ENCODE peak calls at places on chromosomes 6 and 20, in seven cellular contexts. S, Q, O, I, L, M and F are unnamed samples.

GRCh38 chr6:155955038-155955437 is 499.4 kb upstream of the NOX3 start:
- DNase-seq in S (no peak), Q (no peak), O (no peak), I (no peak), L (no peak), M (no peak), F (no peak)

GRCh38 chr6:20630617-20631448 is 96.6 kb downstream of the CDKAL1 start:
- DNase-seq in S (no peak), Q (no peak), O (no peak), I (peak), L (no peak), M (no peak), F (no peak)

GRCh38 chr20:50625986-50626677 is 65.2 kb downstream of the RIPOR3 start:
- DNase-seq in S (peak), Q (peak), O (no peak), I (peak), L (no peak), M (peak), F (peak)

GRCh38 chr6:116111552-116112528 is 11.2 kb downstream of the NT5DC1 start:
- DNase-seq in S (peak), Q (no peak), O (no peak), I (peak), L (no peak), M (peak), F (peak)

GRCh38 chr6:169162968-169163903 is 90.4 kb downstream of the THBS2 start:
- DNase-seq in S (peak), Q (peak), O (peak), I (peak), L (no peak), M (no peak), F (no peak)

GRCh38 chr6:121884056-121884455 is 448.6 kb downstream of the GJA1 start:
- DNase-seq in S (no peak), Q (no peak), O (no peak), I (no peak), L (no peak), M (no peak), F (no peak)

GRCh38 chr20:5000263-5001173 is 792 bp downstream of the SLC23A2 start:
- DNase-seq in S (peak), Q (peak), O (peak), I (no peak), L (peak), M (peak), F (peak)

GRCh38 chr6:135233676-135234491 is 52.8 kb downstream of the MYB start:
- DNase-seq in S (no peak), Q (no peak), O (no peak), I (no peak), L (no peak), M (no peak), F (no peak)

GRCh38 chr20:43917380-43917779 is 2.7 kb downstream of the TOX2 start:
- DNase-seq in S (no peak), Q (no peak), O (no peak), I (no peak), L (no peak), M (no peak), F (no peak)

GRCh38 chr6:27565839-27566779 is 93.2 kb upstream of the ZNF184 start:
- DNase-seq in S (no peak), Q (no peak), O (no peak), I (peak), L (no peak), M (peak), F (peak)

GRCh38 chr6:169981969-169982368 is 230.5 kb downstream of the ERMARD start:
- DNase-seq in S (no peak), Q (peak), O (no peak), I (no peak), L (no peak), M (no peak), F (no peak)

GRCh38 chr6:105553174-105553573 is 150.3 kb upstream of the PREP start:
- DNase-seq in S (no peak), Q (no peak), O (no peak), I (peak), L (no peak), M (no peak), F (no peak)

GRCh38 chr20:50574108-50574507 is 63.9 kb downstream of the PTPN1 start:
- DNase-seq in S (no peak), Q (no peak), O (no peak), I (no peak), L (no peak), M (no peak), F (no peak)

GRCh38 chr6:144302701-144303351 is 17.7 kb downstream of the UTRN start:
- DNase-seq in S (peak), Q (no peak), O (peak), I (peak), L (no peak), M (no peak), F (no peak)

GRCh38 chr20:44843863-44844262 is 33.5 kb upstream of the RIMS4 start:
- DNase-seq in S (no peak), Q (no peak), O (no peak), I (no peak), L (no peak), M (no peak), F (no peak)

GRCh38 chr6:89494131-89494793 is 61.3 kb downstream of the ANKRD6 start:
- DNase-seq in S (no peak), Q (no peak), O (no peak), I (no peak), L (no peak), M (no peak), F (no peak)

GRCh38 chr6:14734416-14735340 is 511.2 kb upstream of the JARID2 start:
- DNase-seq in S (peak), Q (no peak), O (no peak), I (peak), L (no peak), M (no peak), F (no peak)

GRCh38 chr6:127366281-127367022 is 23.0 kb upstream of the ECHDC1 start:
- DNase-seq in S (peak), Q (no peak), O (peak), I (peak), L (no peak), M (no peak), F (no peak)

GRCh38 chr20:25623225-25623735 is 534 bp downstream of the NANP start:
- DNase-seq in S (peak), Q (peak), O (peak), I (no peak), L (no peak), M (peak), F (peak)

GRCh38 chr6:170437719-170438401 is 115.2 kb downstream of the PSMB1 start:
- DNase-seq in S (peak), Q (no peak), O (no peak), I (no peak), L (no peak), M (no peak), F (no peak)

GRCh38 chr6:168247456-168248147 is 72.0 kb downstream of the DACT2 start:
- DNase-seq in S (no peak), Q (no peak), O (peak), I (no peak), L (no peak), M (no peak), F (no peak)

GRCh38 chr20:31494131-31494530 is 19.0 kb downstream of the REM1 start:
- DNase-seq in S (peak), Q (no peak), O (no peak), I (peak), L (no peak), M (no peak), F (no peak)

GRCh38 chr6:166950443-166950821 is 5.9 kb downstream of the RNASET2 start:
- DNase-seq in S (no peak), Q (no peak), O (no peak), I (no peak), L (no peak), M (no peak), F (no peak)

GRCh38 chr20:63696311-63696627 is 183 bp upstream of the TNFRSF6B start:
- DNase-seq in S (no peak), Q (no peak), O (no peak), I (peak), L (no peak), M (peak), F (no peak)

GRCh38 chr6:47701374-47701773 is 3.0 kb downstream of the ADGRF4 start:
- DNase-seq in S (no peak), Q (no peak), O (no peak), I (peak), L (no peak), M (no peak), F (no peak)

GRCh38 chr20:24651171-24651972 is 181.9 kb downstream of the SYNDIG1 start:
- DNase-seq in S (peak), Q (peak), O (no peak), I (peak), L (no peak), M (no peak), F (no peak)

GRCh38 chr6:105507811-105508210 is 104.9 kb upstream of the PREP start:
- DNase-seq in S (no peak), Q (no peak), O (no peak), I (no peak), L (no peak), M (no peak), F (no peak)

GRCh38 chr6:43086022-43086658 is 10.0 kb downstream of the PTK7 start:
- DNase-seq in S (no peak), Q (peak), O (no peak), I (no peak), L (no peak), M (no peak), F (peak)

GRCh38 chr6:28407401-28407800 is 7.9 kb upstream of the ZSCAN12 start:
- DNase-seq in S (no peak), Q (no peak), O (no peak), I (no peak), L (no peak), M (no peak), F (no peak)

GRCh38 chr20:38084425-38084951 is 50.9 kb downstream of the RPRD1B start:
- DNase-seq in S (peak), Q (no peak), O (no peak), I (no peak), L (no peak), M (peak), F (no peak)

GRCh38 chr20:44683263-44684046 is 31.7 kb upstream of the CCN5 start:
- DNase-seq in S (peak), Q (no peak), O (no peak), I (peak), L (peak), M (peak), F (peak)

GRCh38 chr20:4876731-4877130 is 124.6 kb downstream of the SLC23A2 start:
- DNase-seq in S (no peak), Q (no peak), O (no peak), I (no peak), L (no peak), M (no peak), F (no peak)

GRCh38 chr6:43339168-43339567 is 30.3 kb downstream of the ZNF318 start:
- DNase-seq in S (no peak), Q (no peak), O (no peak), I (no peak), L (no peak), M (no peak), F (no peak)

GRCh38 chr6:158909938-158910337 is 90.1 kb downstream of the RSPH3 start:
- DNase-seq in S (no peak), Q (no peak), O (no peak), I (peak), L (no peak), M (peak), F (no peak)

GRCh38 chr6:89357390-89357789 is 4.9 kb upstream of the UBE2J1 start:
- DNase-seq in S (no peak), Q (no peak), O (no peak), I (no peak), L (no peak), M (no peak), F (no peak)

GRCh38 chr20:34512266-34512954 is 3.8 kb upstream of the DYNLRB1 start:
- DNase-seq in S (peak), Q (no peak), O (no peak), I (no peak), L (no peak), M (no peak), F (no peak)

GRCh38 chr20:14178528-14178927 is 158.9 kb downstream of the FLRT3 start:
- DNase-seq in S (no peak), Q (no peak), O (no peak), I (no peak), L (no peak), M (no peak), F (no peak)

GRCh38 chr20:33024263-33024601 is 7.2 kb upstream of the BPIFB6 start:
- DNase-seq in S (no peak), Q (no peak), O (no peak), I (no peak), L (no peak), M (no peak), F (no peak)

GRCh38 chr20:41853803-41854202 is 235.6 kb upstream of the CHD6 start:
- DNase-seq in S (no peak), Q (no peak), O (no peak), I (no peak), L (no peak), M (no peak), F (no peak)

DNA sequence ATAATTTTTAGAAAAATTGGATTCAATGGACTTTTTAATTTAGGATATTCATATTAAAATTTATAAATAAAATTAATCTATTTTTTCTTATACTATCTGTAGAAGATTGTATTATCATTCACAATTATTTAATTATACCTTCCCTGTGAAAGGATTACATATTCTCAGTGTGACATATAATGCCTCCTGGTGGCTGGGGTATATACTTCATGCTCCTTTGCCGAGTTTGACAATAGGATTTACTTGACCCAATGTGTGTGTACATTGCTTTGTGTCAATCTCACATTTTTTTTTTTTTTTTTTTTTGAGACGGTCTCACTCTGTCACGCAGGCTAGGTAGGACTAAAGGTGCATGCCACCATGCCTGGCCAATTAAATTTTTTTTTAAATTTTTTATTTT is 230.0 kb upstream of the CHD6 start:
- DNase-seq in S (no peak), Q (no peak), O (no peak), I (no peak), L (no peak), M (no peak), F (no peak)
- TF ChIP-seq CTCF in S (no peak), Q (peak), O (no peak), I (no peak), L (no peak), M (no peak), F (peak)

GRCh38 chr20:53676987-53677386 is 83.3 kb upstream of the ZNF217 start:
- DNase-seq in S (no peak), Q (no peak), O (no peak), I (no peak), L (no peak), M (no peak), F (no peak)

GRCh38 chr20:53678990-53679596 is 85.5 kb upstream of the ZNF217 start:
- DNase-seq in S (peak), Q (no peak), O (no peak), I (no peak), L (no peak), M (no peak), F (no peak)

GRCh38 chr20:53679597-53680309 is 86.1 kb upstream of the ZNF217 start:
- DNase-seq in S (no peak), Q (no peak), O (no peak), I (peak), L (no peak), M (no peak), F (no peak)

GRCh38 chr20:53677447-53678314 is 84.0 kb upstream of the ZNF217 start:
- DNase-seq in S (peak), Q (no peak), O (no peak), I (no peak), L (no peak), M (peak), F (peak)

DNA sequence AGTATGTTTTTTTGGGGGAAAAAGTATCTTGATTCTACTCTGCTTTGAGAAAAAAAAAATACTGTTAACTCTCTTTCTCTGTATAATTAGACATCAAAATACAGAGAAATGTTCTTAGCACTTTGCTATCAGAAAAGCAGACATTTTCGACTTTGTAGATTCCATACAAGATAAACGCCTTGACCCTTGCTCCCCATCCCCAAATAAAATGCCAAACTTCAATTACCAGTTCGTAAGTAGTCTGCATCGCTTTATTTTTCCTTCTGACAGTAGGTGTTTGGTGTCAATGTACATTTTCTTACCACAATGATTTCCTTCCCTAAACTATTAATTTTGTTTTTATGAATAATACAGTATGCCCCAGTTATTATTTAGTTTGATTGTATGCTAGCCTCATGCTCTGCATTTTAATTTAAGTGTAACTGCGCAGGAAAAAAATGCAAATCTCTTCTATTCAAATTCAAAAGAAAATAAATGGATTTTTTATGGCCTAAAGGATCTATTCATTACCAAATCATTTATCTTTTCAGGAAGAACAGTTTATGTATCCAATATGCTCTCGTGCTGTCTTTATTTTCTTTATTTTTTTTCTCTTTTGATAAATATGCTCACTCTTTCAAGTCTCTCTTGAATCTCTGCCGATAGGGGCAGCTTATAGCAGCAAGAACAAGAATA is 84.8 kb upstream of the ZNF217 start:
- DNase-seq in S (peak), Q (no peak), O (no peak), I (no peak), L (no peak), M (no peak), F (no peak)
- TF ChIP-seq CTCF in S (peak), Q (no peak), O (no peak), I (no peak), L (no peak), M (peak), F (no peak)

DNA sequence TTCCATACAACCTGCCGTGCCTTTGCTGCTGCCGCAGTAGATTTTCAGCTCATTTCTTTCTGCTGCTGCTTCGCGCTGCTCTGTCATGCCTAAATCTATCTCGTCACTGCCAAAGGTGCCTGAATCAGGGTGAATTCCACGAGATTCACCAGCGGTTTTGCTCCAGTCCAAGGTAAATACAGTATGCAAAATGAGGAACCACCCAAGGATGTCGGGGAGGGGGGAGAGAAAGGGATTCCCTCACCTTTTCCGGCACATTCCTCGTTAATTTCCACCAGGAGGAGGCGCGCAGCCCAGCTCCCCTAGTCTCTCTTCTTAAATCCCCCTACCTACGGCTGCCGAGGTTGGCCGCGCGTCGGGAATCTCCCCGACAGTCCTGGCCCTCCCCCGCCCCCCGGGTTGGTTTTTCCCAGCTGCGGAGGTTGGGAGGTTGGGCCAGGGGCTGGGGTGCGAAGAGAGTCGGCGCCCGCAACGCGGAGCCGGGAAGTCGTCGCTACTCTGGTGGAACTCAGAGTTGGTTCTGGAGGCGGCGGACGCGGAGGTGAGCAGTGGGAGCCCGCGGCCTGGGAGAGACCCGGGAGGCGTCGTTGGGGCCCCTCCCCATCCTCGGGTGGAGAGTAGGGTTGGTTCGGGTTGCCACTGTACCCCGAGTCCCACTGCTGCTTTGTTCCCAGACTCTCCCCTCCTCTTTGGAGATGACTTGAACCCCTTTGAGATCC is at the start of gene TPBG:
- DNase-seq in S (peak), Q (peak), O (peak), I (peak), L (no peak), M (peak), F (peak)
- TF ChIP-seq CTCF in S (peak), Q (peak), O (no peak), I (peak), L (no peak), M (peak), F (peak)

GRCh38 chr6:80742481-80742880 is 636.0 kb downstream of the BCKDHB start:
- DNase-seq in S (peak), Q (no peak), O (no peak), I (peak), L (no peak), M (peak), F (no peak)
- TF ChIP-seq CTCF in S (peak), Q (no peak), O (no peak), I (peak), L (no peak), M (peak), F (peak)